ENCODE peak calls at places on chromosomes 16 and 17, in eight cellular contexts. G is body of pancreas, U is astrocyte of the cerebellum, R is cardiac fibroblast, D is A549, H is PC-9, L is GM13977, W is cardiac muscle cell. C is an unnamed sample.

GRCh38 chr17:76204277-76204676 is 36.0 kb downstream of the RNF157 start:
- DNase-seq in H (no peak), W (no peak), G (no peak), L (no peak), U (peak), R (peak), D (peak), C (no peak)

GRCh38 chr17:44086364-44087311 is 16.1 kb downstream of the G6PC3 start:
- DNase-seq in U (peak), D (peak), R (peak), L (no peak), W (no peak), H (peak), G (peak), C (peak)

GRCh38 chr17:28727727-28728363 is 743 bp upstream of the NEK8 start:
- DNase-seq in G (peak), U (no peak), W (peak), L (peak), H (peak), R (peak), D (peak), C (no peak)

GRCh38 chr17:50190278-50191069 is 11.0 kb downstream of the COL1A1 start:
- DNase-seq in R (no peak), H (no peak), W (no peak), L (no peak), U (no peak), G (no peak), D (no peak), C (no peak)

GRCh38 chr16:62190426-62190825 is 154.2 kb upstream of the CDH8 start:
- DNase-seq in W (peak), H (no peak), D (peak), L (no peak), R (peak), G (no peak), U (peak), C (no peak)

GRCh38 chr16:8355714-8356113 is 234.6 kb downstream of the TMEM114 start:
- DNase-seq in D (no peak), L (no peak), U (no peak), H (no peak), G (no peak), W (peak), R (no peak), C (no peak)

GRCh38 chr17:336110-337021 is 16.2 kb downstream of the RPH3AL start:
- DNase-seq in L (no peak), G (peak), H (no peak), R (no peak), W (peak), D (no peak), U (no peak), C (no peak)

GRCh38 chr17:40139566-40140058 is 725 bp upstream of the CASC3 start:
- DNase-seq in L (no peak), R (no peak), D (no peak), H (no peak), W (no peak), G (peak), U (no peak), C (no peak)

GRCh38 chr16:56771558-56772279 is 41.8 kb downstream of the NUP93 start:
- DNase-seq in L (no peak), W (no peak), D (no peak), U (no peak), H (no peak), G (no peak), R (no peak), C (no peak)

GRCh38 chr16:67922221-67922620 is 9.4 kb downstream of the CTRL start:
- DNase-seq in L (no peak), U (no peak), H (no peak), R (no peak), D (no peak), W (no peak), G (no peak), C (no peak)

GRCh38 chr16:67917852-67918236 is 13.8 kb downstream of the CTRL start:
- DNase-seq in W (no peak), D (peak), R (peak), U (no peak), L (no peak), H (no peak), G (no peak), C (no peak)

GRCh38 chr16:67917140-67917851 is 14.4 kb downstream of the CTRL start:
- DNase-seq in U (no peak), G (no peak), L (no peak), W (no peak), H (no peak), D (no peak), R (no peak), C (no peak)

GRCh38 chr16:67922740-67923139 is 8.9 kb downstream of the CTRL start:
- DNase-seq in D (no peak), L (no peak), G (no peak), R (no peak), W (no peak), U (no peak), H (no peak), C (no peak)

DNA sequence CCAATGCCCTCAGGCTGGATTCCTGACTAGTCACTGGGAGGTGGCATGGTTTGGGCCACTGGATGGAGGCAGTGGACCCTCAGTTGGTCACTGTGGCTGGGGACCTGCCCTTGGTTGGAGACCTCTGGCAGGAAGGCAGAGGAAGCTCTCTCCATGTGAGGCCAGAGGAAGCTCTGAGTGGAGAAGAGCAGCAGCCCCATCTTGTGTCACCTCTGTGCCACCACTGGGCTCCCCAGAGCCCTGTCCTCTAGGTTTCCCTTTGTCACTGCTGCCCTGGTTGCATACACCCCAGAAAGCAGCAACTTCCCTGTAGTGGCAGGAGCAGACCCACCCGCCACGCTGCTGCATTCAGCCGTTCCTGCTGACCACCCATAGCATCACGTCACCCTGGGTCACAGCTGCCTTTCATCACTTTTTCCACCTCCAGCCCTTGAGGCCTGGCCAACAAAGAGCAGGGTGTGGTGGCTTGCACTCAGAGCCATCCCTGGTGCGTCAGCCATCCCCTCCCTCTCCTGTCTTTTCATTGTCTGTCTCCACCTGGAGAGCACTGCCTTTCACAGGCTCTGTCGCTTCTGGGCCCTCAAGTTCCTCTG is 11.9 kb downstream of the CTRL start:
- DNase-seq in L (no peak), R (no peak), D (no peak), H (no peak), W (no peak), U (no peak), G (no peak), C (no peak)
- TF ChIP-seq CTCF in L (peak), R (no peak), D (no peak), H (no peak), W (no peak), U (no peak), G (no peak), C (no peak)

GRCh38 chr17:80034977-80035686 is 540 bp downstream of the TBC1D16 start:
- DNase-seq in D (peak), R (peak), L (peak), U (no peak), H (peak), G (peak), W (peak), C (no peak)

GRCh38 chr17:80034654-80034976 is 1.1 kb downstream of the TBC1D16 start:
- DNase-seq in G (no peak), L (no peak), H (no peak), U (no peak), W (no peak), D (no peak), R (no peak), C (no peak)

GRCh38 chr17:80036715-80037477 is 454 bp downstream of the CCDC40 start:
- DNase-seq in U (no peak), G (peak), W (peak), D (peak), H (no peak), L (no peak), R (peak), C (no peak)

GRCh38 chr17:80035687-80035936 is at the start of gene TBC1D16:
- DNase-seq in G (no peak), W (no peak), L (no peak), D (no peak), U (no peak), R (no peak), H (no peak), C (no peak)

GRCh38 chr17:80035937-80036714 is at the start of gene CCDC40:
- DNase-seq in L (peak), D (peak), R (peak), G (peak), W (peak), H (peak), U (no peak), C (peak)
- TF ChIP-seq CTCF in L (no peak), D (no peak), R (no peak), G (no peak), W (peak), H (no peak), U (peak), C (no peak)

DNA sequence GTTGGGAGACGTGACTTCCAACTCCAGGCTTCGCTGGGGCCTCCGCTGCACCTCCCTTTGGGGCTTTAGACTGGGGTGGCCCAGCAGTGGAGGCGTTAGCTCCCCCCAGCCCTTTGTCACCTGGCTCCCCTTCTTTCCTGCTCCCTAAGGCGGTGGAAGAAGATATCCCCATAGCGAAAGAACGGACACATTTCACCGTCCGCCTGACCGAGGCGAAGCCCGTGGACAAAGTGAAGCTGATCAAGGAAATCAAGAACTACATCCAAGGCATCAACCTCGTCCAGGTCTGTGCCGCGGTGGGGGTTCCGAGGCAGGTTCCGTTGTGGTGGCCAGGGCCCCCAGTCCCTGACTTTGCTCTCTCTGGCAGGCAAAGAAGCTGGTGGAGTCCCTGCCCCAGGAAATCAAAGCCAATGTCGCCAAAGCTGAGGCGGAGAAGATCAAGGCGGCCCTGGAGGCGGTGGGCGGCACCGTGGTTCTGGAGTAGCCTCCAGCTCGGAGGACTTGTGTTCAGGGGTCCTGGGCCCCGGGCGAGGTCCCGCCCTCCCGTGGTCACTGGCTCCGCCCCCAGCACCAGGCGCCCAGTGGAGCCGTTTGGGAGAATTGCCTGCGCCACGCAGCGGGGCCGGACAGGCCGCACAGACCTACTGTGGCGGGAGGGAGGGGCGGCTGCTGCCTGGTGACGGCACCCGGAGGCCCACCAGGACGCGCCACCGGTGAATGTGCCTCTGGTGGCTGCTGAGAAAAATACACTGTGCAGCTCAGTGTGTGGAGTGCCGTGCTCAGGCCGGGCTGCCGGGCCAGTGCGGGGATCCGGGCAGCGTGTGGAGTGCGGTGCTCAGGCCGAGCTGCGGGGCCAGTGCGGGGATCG is 3.8 kb downstream of the MRPL12 start:
- DNase-seq in L (no peak), R (no peak), D (no peak), W (no peak), H (no peak), G (no peak), U (no peak), C (no peak)
- TF ChIP-seq CTCF in L (no peak), R (no peak), D (no peak), W (no peak), H (no peak), G (no peak), U (no peak), C (no peak)

GRCh38 chr17:65389956-65390355 is 171.5 kb downstream of the AXIN2 start:
- DNase-seq in H (no peak), U (peak), W (no peak), L (no peak), R (peak), G (no peak), D (no peak), C (peak)
- TF ChIP-seq CTCF in H (no peak), U (no peak), W (no peak), L (no peak), R (no peak), G (no peak), D (no peak), C (no peak)

GRCh38 chr17:67947325-67947813 is 48.9 kb downstream of the C17orf58 start:
- DNase-seq in R (no peak), W (no peak), D (no peak), G (no peak), H (no peak), U (no peak), L (no peak), C (no peak)

GRCh38 chr17:67944035-67944434 is 52.2 kb downstream of the C17orf58 start:
- DNase-seq in L (no peak), R (no peak), D (no peak), W (no peak), U (no peak), G (no peak), H (no peak), C (no peak)

DNA sequence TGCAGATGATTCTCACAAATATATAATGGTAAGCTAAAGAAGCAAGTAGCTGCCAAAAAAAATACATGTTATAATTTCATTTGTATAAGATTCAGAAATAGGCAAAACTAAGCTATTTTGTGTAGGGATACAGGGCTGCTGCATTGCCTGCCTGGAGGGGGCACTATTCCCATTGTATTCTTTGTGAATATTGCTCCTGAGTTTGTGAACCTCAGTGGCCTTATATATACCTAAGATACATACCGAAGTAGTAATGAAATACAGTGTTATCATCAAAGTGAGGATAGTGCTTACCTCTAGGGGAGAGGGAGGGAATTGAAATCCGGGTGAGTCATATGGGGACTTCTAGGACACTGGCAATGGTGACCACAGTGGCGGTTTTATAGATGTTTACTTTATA is 53.5 kb downstream of the C17orf58 start:
- DNase-seq in D (peak), H (no peak), G (no peak), L (no peak), W (peak), U (no peak), R (peak), C (no peak)
- TF ChIP-seq CTCF in D (peak), H (peak), G (no peak), L (peak), W (peak), U (peak), R (peak), C (peak)